ENCODE peak calls at places on chromosomes 16 and 17, in seven cellular contexts. R is CD4-positive, CD25-positive, alpha-beta regulatory T cell; W is heart left ventricle; M is kidney; X is adrenal gland; T is uterus; G is GM23248. A is an unnamed sample.

GRCh38 chr17:80703109-80703508 is 158.5 kb downstream of the RPTOR start:
- DNase-seq in X (no peak), R (peak; percentile 46), T (no peak), W (no peak), G (no peak), M (no peak), A (no peak)

GRCh38 chr17:41524261-41524660 is 3.8 kb downstream of the KRT19 start:
- DNase-seq in T (no peak), R (no peak), X (no peak), M (no peak), W (no peak), G (no peak), A (no peak)

GRCh38 chr17:74282587-74283370 is 8.7 kb downstream of the DNAI2 start:
- DNase-seq in M (no peak), R (peak; percentile 85), T (no peak), X (peak; percentile 79), G (no peak), W (no peak), A (no peak)

GRCh38 chr17:42561908-42562844 is at the start of gene COASY:
- DNase-seq in W (peak; percentile 98), R (peak; percentile 91), M (peak; percentile 98), X (peak; percentile 97), T (peak; percentile 96), G (peak; percentile 98), A (peak; percentile 97)

GRCh38 chr17:8836821-8837426 is 30.6 kb downstream of the PIK3R6 start:
- DNase-seq in X (no peak), R (no peak), T (no peak), M (no peak), W (no peak), G (peak; percentile 21), A (no peak)

GRCh38 chr16:58022601-58023371 is 2.8 kb upstream of the MMP15 start:
- DNase-seq in M (peak; percentile 84), R (no peak), T (peak; percentile 72), X (peak; percentile 91), G (peak; percentile 88), W (peak; percentile 82), A (peak; percentile 81)

GRCh38 chr16:3553138-3553923 is 23.9 kb downstream of the NLRC3 start:
- DNase-seq in R (no peak), T (no peak), X (no peak), W (no peak), M (no peak), G (no peak), A (no peak)

GRCh38 chr17:1026599-1026975 is 29.7 kb downstream of the TIMM22 start:
- DNase-seq in T (no peak), M (no peak), R (no peak), X (no peak), G (no peak), W (no peak), A (no peak)

GRCh38 chr16:50881331-50881830 is 139.5 kb downstream of the CYLD start:
- DNase-seq in T (no peak), X (no peak), R (no peak), G (peak; percentile 15), W (no peak), M (peak; percentile 47), A (no peak)

GRCh38 chr17:4295686-4296085 is 31.9 kb upstream of the ANKFY1 start:
- DNase-seq in M (no peak), T (no peak), W (no peak), X (no peak), R (no peak), G (no peak), A (no peak)

GRCh38 chr17:6526362-6527152 is 29.8 kb downstream of the PITPNM3 start:
- DNase-seq in G (peak; percentile 37), W (no peak), T (no peak), X (no peak), M (peak; percentile 11), R (no peak), A (no peak)

GRCh38 chr16:85413713-85414663 is 199.1 kb upstream of the GSE1 start:
- DNase-seq in T (no peak), W (peak; percentile 11), X (peak; percentile 6), G (no peak), M (no peak), R (no peak), A (no peak)

GRCh38 chr17:48113201-48113676 is 5.7 kb downstream of the SNX11 start:
- DNase-seq in T (no peak), R (peak; percentile 66), G (no peak), X (no peak), W (no peak), M (no peak), A (no peak)

GRCh38 chr17:9055281-9055680 is 34.0 kb downstream of the NTN1 start:
- DNase-seq in G (no peak), X (no peak), T (no peak), W (no peak), R (no peak), M (no peak), A (no peak)

GRCh38 chr17:38454528-38454927 is 26.3 kb downstream of the ARHGAP23 start:
- DNase-seq in G (peak; percentile 90), T (peak; percentile 80), R (no peak), X (peak; percentile 99), M (peak; percentile 91), W (peak; percentile 90), A (peak; percentile 36)

GRCh38 chr16:23502466-23502865 is 7.8 kb downstream of the GGA2 start:
- DNase-seq in R (no peak), M (no peak), T (no peak), G (no peak), X (no peak), W (no peak), A (no peak)
- H3K4me1 ChIP-seq in R (peaks cover 27% of the 10 kb centered on the region), M (peaks cover 37% of the 10 kb centered on the region), T (no peaks in the 10 kb centered on the region), G (peaks cover 19% of the 10 kb centered on the region), X (peaks cover 92% of the 10 kb centered on the region), W (peaks cover 37% of the 10 kb centered on the region), A (peaks cover 97% of the 10 kb centered on the region)

DNA sequence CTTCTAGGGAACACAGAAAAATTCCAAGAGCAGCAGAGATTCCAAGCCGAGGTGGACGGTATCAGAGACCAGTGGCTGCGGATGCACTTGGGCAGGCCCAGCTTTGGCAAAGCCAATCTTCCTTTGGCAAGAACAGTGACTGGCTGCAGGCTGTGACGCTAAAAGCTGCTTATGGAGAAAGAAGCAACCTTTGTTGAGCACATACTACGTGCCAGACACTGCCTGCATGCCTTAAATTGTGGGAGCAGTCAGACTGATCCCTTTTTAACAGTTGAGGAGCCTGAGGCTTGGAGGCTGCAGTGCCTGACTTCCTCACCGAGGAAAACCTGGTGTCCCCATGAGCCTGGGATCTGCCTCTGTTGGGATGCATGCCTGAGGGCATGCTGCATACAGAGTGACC is 69.0 kb upstream of the AMZ2 start:
- DNase-seq in M (no peak), G (no peak), R (no peak), W (no peak), X (no peak), T (no peak), A (no peak)
- H3K4me1 ChIP-seq in M (no peaks in the 10 kb centered on the region), G (no peaks in the 10 kb centered on the region), R (peaks cover 26% of the 10 kb centered on the region), W (no peaks in the 10 kb centered on the region), X (no peaks in the 10 kb centered on the region), T (no peaks in the 10 kb centered on the region), A (no peaks in the 10 kb centered on the region)

GRCh38 chr16:89406277-89406888 is 84.0 kb downstream of the ANKRD11 start:
- DNase-seq in G (peak; percentile 41), W (no peak), M (peak; percentile 73), R (no peak), T (no peak), X (no peak), A (peak; percentile 70)
- H3K4me1 ChIP-seq in G (peaks cover 43% of the 10 kb centered on the region), W (peaks cover 78% of the 10 kb centered on the region), M (peaks cover 27% of the 10 kb centered on the region), R (peaks cover 97% of the 10 kb centered on the region), T (peaks cover 21% of the 10 kb centered on the region), X (peaks cover 82% of the 10 kb centered on the region), A (peaks cover 85% of the 10 kb centered on the region)

GRCh38 chr17:60386137-60386395 is 5.9 kb downstream of the USP32 start:
- DNase-seq in W (no peak), G (peak; percentile 8), X (no peak), M (no peak), T (no peak), R (no peak), A (no peak)
- H3K4me1 ChIP-seq in W (peaks cover 37% of the 10 kb centered on the region), G (peaks cover 59% of the 10 kb centered on the region), X (peaks cover 77% of the 10 kb centered on the region), M (no peaks in the 10 kb centered on the region), T (no peaks in the 10 kb centered on the region), R (peaks cover 18% of the 10 kb centered on the region), A (peaks cover 68% of the 10 kb centered on the region)

GRCh38 chr17:28056276-28056620 is 13.8 kb downstream of the NLK start:
- DNase-seq in G (no peak), R (no peak), W (no peak), M (no peak), X (no peak), T (no peak), A (peak; percentile 23)
- H3K4me1 ChIP-seq in G (peaks cover 32% of the 10 kb centered on the region), R (peaks cover 15% of the 10 kb centered on the region), W (peaks cover 38% of the 10 kb centered on the region), M (peaks cover 14% of the 10 kb centered on the region), X (peaks cover 88% of the 10 kb centered on the region), T (peaks cover 15% of the 10 kb centered on the region), A (peaks cover 73% of the 10 kb centered on the region)

GRCh38 chr17:81715107-81715871 is 3.2 kb downstream of the SLC25A10 start:
- DNase-seq in G (no peak), X (no peak), M (peak; percentile 77), R (no peak), T (no peak), W (no peak), A (no peak)
- H3K4me1 ChIP-seq in G (peaks cover 16% of the 10 kb centered on the region), X (peaks cover 32% of the 10 kb centered on the region), M (peaks cover 7% of the 10 kb centered on the region), R (peaks cover 28% of the 10 kb centered on the region), T (peaks cover 14% of the 10 kb centered on the region), W (peaks cover 26% of the 10 kb centered on the region), A (peaks cover 48% of the 10 kb centered on the region)

GRCh38 chr17:17051791-17052461 is 9.7 kb downstream of the MPRIP start:
- DNase-seq in R (no peak), G (peak; percentile 73), M (no peak), T (peak; percentile 15), X (peak; percentile 81), W (no peak), A (peak; percentile 36)

GRCh38 chr17:17053446-17054379 is 11.5 kb downstream of the MPRIP start:
- DNase-seq in W (no peak), R (no peak), T (peak; percentile 7), G (no peak), M (no peak), X (peak; percentile 10), A (peak; percentile 5)

GRCh38 chr17:17050346-17051345 is 8.4 kb downstream of the MPRIP start:
- DNase-seq in X (peak; percentile 15), R (no peak), M (no peak), G (no peak), W (no peak), T (peak; percentile 8), A (no peak)

GRCh38 chr17:17052462-17053221 is 10.4 kb downstream of the MPRIP start:
- DNase-seq in W (no peak), G (no peak), M (no peak), R (no peak), X (peak; percentile 25), T (peak; percentile 13), A (no peak)

GRCh38 chr17:17051380-17051779 is 9.1 kb downstream of the MPRIP start:
- DNase-seq in M (no peak), R (no peak), W (no peak), T (peak; percentile 5), X (peak; percentile 12), G (no peak), A (no peak)
- H3K4me1 ChIP-seq in M (peaks cover 43% of the 10 kb centered on the region), R (peaks cover 34% of the 10 kb centered on the region), W (peaks cover 97% of the 10 kb centered on the region), T (peaks cover 49% of the 10 kb centered on the region), X (peaks cover 74% of the 10 kb centered on the region), G (peaks cover 64% of the 10 kb centered on the region), A (peaks cover 86% of the 10 kb centered on the region)

A was measured in body of pancreas.